ENCODE peak calls at places on chromosomes 16 and 17, in ten cellular contexts. Y, O, Q, X, T, P, S, B, A and K are unnamed samples.

GRCh38 chr17:8859029-8859803 is 8.3 kb downstream of the PIK3R6 start:
- DNase-seq in Q (no peak), O (no peak), A (no peak), P (no peak), S (peak), T (no peak), X (no peak), Y (peak), B (no peak), K (no peak)

GRCh38 chr17:75404739-75405364 is 626 bp downstream of the GRB2 start:
- DNase-seq in T (peak), O (no peak), A (no peak), Q (peak), P (peak), B (peak), Y (peak), S (no peak), X (peak), K (peak)

GRCh38 chr16:28063611-28064061 is at the start of gene GSG1L:
- DNase-seq in A (no peak), S (no peak), B (no peak), P (no peak), X (peak), Y (no peak), O (no peak), T (no peak), Q (no peak), K (no peak)

GRCh38 chr17:2716649-2717048 is 5.1 kb upstream of the CLUH start:
- DNase-seq in T (no peak), A (no peak), B (no peak), Q (no peak), P (no peak), X (no peak), S (no peak), Y (no peak), O (no peak), K (no peak)

GRCh38 chr16:88379694-88380040 is 3.1 kb upstream of the ZNF469 start:
- DNase-seq in Y (no peak), S (no peak), B (no peak), T (no peak), A (no peak), Q (no peak), X (no peak), P (no peak), O (no peak), K (no peak)

GRCh38 chr16:25855818-25856217 is 164.1 kb downstream of the HS3ST4 start:
- DNase-seq in T (no peak), Y (no peak), S (no peak), P (no peak), B (no peak), O (no peak), Q (no peak), X (no peak), A (no peak), K (no peak)

GRCh38 chr16:8892101-8892575 is 10.0 kb downstream of the LITAFD start:
- DNase-seq in S (no peak), P (no peak), B (no peak), O (no peak), T (no peak), X (no peak), A (no peak), Y (no peak), Q (no peak), K (no peak)

GRCh38 chr17:75774471-75774987 is 9.5 kb upstream of the GALK1 start:
- DNase-seq in Y (no peak), O (no peak), T (no peak), X (peak), A (no peak), S (no peak), P (no peak), Q (no peak), B (no peak), K (no peak)

GRCh38 chr16:51731160-51731559 is 580.1 kb upstream of the SALL1 start:
- DNase-seq in B (no peak), A (no peak), P (no peak), Y (no peak), O (no peak), S (no peak), Q (no peak), X (no peak), T (no peak), K (no peak)